ENCODE peak calls at places on chromosomes 1 and 21, in eight cellular contexts. T, Q, B, X, Z, H, K and C are unnamed samples.

GRCh38 chr1:19682257-19682656 is 17.6 kb downstream of the HTR6 start:
- DNase-seq in Q (no peak), H (peak; percentile 79), X (no peak), T (no peak), Z (no peak), K (no peak), B (no peak), C (no peak)

GRCh38 chr1:170495006-170495405 is 37.0 kb upstream of the GORAB start:
- DNase-seq in T (no peak), K (no peak), B (no peak), H (peak; percentile 41), Z (no peak), Q (no peak), X (no peak), C (no peak)

GRCh38 chr1:25890249-25891034 is 14.9 kb upstream of the PAQR7 start:
- DNase-seq in B (no peak), H (no peak), Q (peak; percentile 91), K (no peak), Z (no peak), T (no peak), X (no peak), C (no peak)

GRCh38 chr1:172203135-172203823 is 217.2 kb upstream of the C1orf105 start:
- DNase-seq in B (no peak), K (no peak), H (peak; percentile 35), Z (no peak), T (no peak), Q (no peak), X (no peak), C (no peak)

GRCh38 chr1:185585770-185586169 is 148.4 kb upstream of the HMCN1 start:
- DNase-seq in B (no peak), T (no peak), Z (no peak), K (no peak), X (no peak), H (no peak), Q (peak; percentile 39), C (no peak)

GRCh38 chr1:154619181-154619948 is 11.4 kb upstream of the ADAR start:
- DNase-seq in H (no peak), X (no peak), B (no peak), T (no peak), Z (no peak), Q (no peak), K (no peak), C (no peak)

GRCh38 chr1:110336300-110337039 is 2.7 kb upstream of the RBM15 start:
- DNase-seq in Z (peak; percentile 23), K (no peak), Q (no peak), B (no peak), X (no peak), T (no peak), H (no peak), C (peak; percentile 55)

GRCh38 chr1:160952129-160952510 is 2.5 kb downstream of the ITLN2 start:
- DNase-seq in Q (no peak), H (no peak), Z (no peak), T (no peak), K (no peak), X (no peak), B (no peak), C (no peak)

GRCh38 chr1:76313304-76313703 is 238.8 kb downstream of the ST6GALNAC3 start:
- DNase-seq in K (no peak), H (no peak), B (no peak), Q (no peak), T (no peak), Z (no peak), X (no peak), C (no peak)

GRCh38 chr1:17498214-17498613 is 41.3 kb upstream of the ARHGEF10L start:
- DNase-seq in Z (no peak), K (no peak), T (no peak), B (no peak), X (no peak), H (no peak), Q (no peak), C (no peak)

GRCh38 chr1:228463009-228463558 is 24.1 kb upstream of the RNF187 start:
- DNase-seq in X (no peak), H (no peak), Q (no peak), Z (no peak), T (no peak), K (no peak), B (no peak), C (no peak)

GRCh38 chr1:114008352-114009041 is 29.2 kb downstream of the OLFML3 start:
- DNase-seq in X (no peak), K (no peak), H (peak; percentile 92), Q (no peak), T (no peak), B (no peak), Z (no peak), C (no peak)

GRCh38 chr1:47439151-47440051 is 1.6 kb downstream of the FOXD2 start:
- DNase-seq in K (no peak), X (no peak), H (no peak), Z (no peak), B (no peak), Q (no peak), T (peak; percentile 79), C (no peak)

GRCh38 chr1:193525917-193526710 is 339.7 kb upstream of the B3GALT2 start:
- DNase-seq in X (no peak), Z (no peak), H (no peak), Q (no peak), K (no peak), T (no peak), B (no peak), C (no peak)

GRCh38 chr1:168234846-168235547 is 9.2 kb downstream of the SFT2D2 start:
- DNase-seq in Q (no peak), K (no peak), H (peak; percentile 65), X (peak; percentile 39), Z (no peak), T (no peak), B (no peak), C (no peak)

GRCh38 chr1:36166938-36167910 is 11.3 kb downstream of the MAP7D1 start:
- DNase-seq in Z (no peak), Q (no peak), B (no peak), X (no peak), K (no peak), H (no peak), T (no peak), C (no peak)

GRCh38 chr1:241823925-241824324 is 24.1 kb upstream of the EXO1 start:
- DNase-seq in B (no peak), Z (no peak), H (no peak), T (no peak), K (no peak), Q (no peak), X (no peak), C (no peak)

GRCh38 chr1:12715896-12716437 is at the start of gene AADACL3:
- DNase-seq in X (no peak), T (no peak), Z (no peak), B (no peak), H (no peak), K (no peak), Q (no peak), C (no peak)

GRCh38 chr21:33642896-33643657 is 776 bp downstream of the ITSN1 start:
- DNase-seq in Z (peak; percentile 17), H (peak; percentile 35), K (peak; percentile 57), X (no peak), B (no peak), Q (peak; percentile 87), T (peak; percentile 85), C (peak; percentile 82)

GRCh38 chr1:247056071-247056470 is 22.5 kb downstream of the ZNF670 start:
- DNase-seq in H (no peak), Q (no peak), X (no peak), K (no peak), Z (no peak), T (no peak), B (no peak), C (no peak)
- H3K9me3 ChIP-seq in H (no peaks in the 10 kb centered on the region), Q (peaks cover 10% of the 10 kb centered on the region), X (peaks cover 82% of the 10 kb centered on the region), K (peaks cover 6% of the 10 kb centered on the region), Z (no peaks in the 10 kb centered on the region), T (peaks cover 9% of the 10 kb centered on the region), B (peaks cover 21% of the 10 kb centered on the region), C (no peaks in the 10 kb centered on the region)

GRCh38 chr21:17784604-17785402 is 34.4 kb downstream of the C21orf91 start:
- DNase-seq in Q (no peak), Z (no peak), K (no peak), T (no peak), H (no peak), X (no peak), B (no peak), C (no peak)
- H3K4me1 ChIP-seq in Q (no peaks in the 10 kb centered on the region), Z (no peaks in the 10 kb centered on the region), K (no peaks in the 10 kb centered on the region), T (no peaks in the 10 kb centered on the region), H (no peaks in the 10 kb centered on the region), X (no peaks in the 10 kb centered on the region), B (no peaks in the 10 kb centered on the region), C (no peaks in the 10 kb centered on the region)

GRCh38 chr1:44336668-44337067 is 18.4 kb downstream of the ERI3 start:
- DNase-seq in X (no peak), Z (no peak), H (no peak), T (no peak), B (no peak), Q (no peak), K (no peak), C (no peak)

GRCh38 chr1:44345187-44345775 is 9.8 kb downstream of the ERI3 start:
- DNase-seq in X (no peak), K (no peak), T (no peak), B (no peak), Q (no peak), H (no peak), Z (no peak), C (no peak)

GRCh38 chr1:44334968-44335367 is 20.1 kb downstream of the ERI3 start:
- DNase-seq in T (no peak), B (no peak), K (no peak), X (no peak), Z (no peak), Q (no peak), H (no peak), C (no peak)

GRCh38 chr1:44338136-44338535 is 16.9 kb downstream of the ERI3 start:
- DNase-seq in Z (no peak), X (no peak), K (no peak), Q (no peak), B (no peak), H (no peak), T (no peak), C (no peak)

GRCh38 chr1:44339731-44340130 is 15.3 kb downstream of the ERI3 start:
- DNase-seq in B (no peak), T (no peak), Q (no peak), K (no peak), Z (no peak), X (no peak), H (no peak), C (no peak)
- H3K4me3 ChIP-seq in B (no peak overlapping the region), T (no peak overlapping the region), Q (no peak overlapping the region), K (no peak overlapping the region), Z (no peak overlapping the region), X (no peak overlapping the region), H (no peak overlapping the region), C (no peak overlapping the region)

GRCh38 chr21:25461730-25462129 is 145.6 kb downstream of the MRPL39 start:
- DNase-seq in X (no peak), Q (no peak), T (no peak), Z (no peak), B (no peak), K (no peak), H (no peak), C (no peak)

GRCh38 chr21:25466470-25466869 is 140.8 kb downstream of the MRPL39 start:
- DNase-seq in X (no peak), Z (no peak), K (no peak), B (no peak), Q (no peak), T (no peak), H (no peak), C (no peak)

GRCh38 chr21:25465263-25465662 is 142.0 kb downstream of the MRPL39 start:
- DNase-seq in X (no peak), T (no peak), Z (no peak), B (no peak), H (no peak), Q (no peak), K (no peak), C (no peak)

GRCh38 chr21:25462517-25462971 is 144.7 kb downstream of the MRPL39 start:
- DNase-seq in T (no peak), Z (no peak), H (no peak), K (no peak), Q (no peak), B (no peak), X (no peak), C (no peak)

GRCh38 chr21:25464275-25464674 is 143.0 kb downstream of the MRPL39 start:
- DNase-seq in K (no peak), B (no peak), Q (no peak), X (no peak), T (no peak), H (no peak), Z (no peak), C (no peak)
- H3K9me3 ChIP-seq in K (no peaks in the 10 kb centered on the region), B (no peaks in the 10 kb centered on the region), Q (no peaks in the 10 kb centered on the region), X (no peaks in the 10 kb centered on the region), T (no peaks in the 10 kb centered on the region), H (no peaks in the 10 kb centered on the region), Z (no peaks in the 10 kb centered on the region), C (no peaks in the 10 kb centered on the region)